ENCODE peak calls at places on chromosomes 1 and 21, in eight cellular contexts. L is HCEC 1CT; G is T follicular helper cell; T is H7; W is activated T-helper 2 cell treated with anti-CD3 and anti-CD28 coated beads, Interferon-gamma antibody, Interleukin-2, Interleukin-4, amounts not matched to agents 10 μg/mL and 5 μg/mL and 100 μg/mL, durations not matched to agents 14 hours and 24 hours and 36 hours; A is KBM-7; I is kidney tubule cell; P is colonic mucosa. M is an unnamed sample.

GRCh38 chr1:193355179-193355578 is 168.8 kb upstream of the B3GALT2 start:
- DNase-seq in W (no peak), P (peak), G (no peak), T (no peak), I (peak), L (peak), A (peak), M (no peak)

GRCh38 chr1:6625579-6626149 is 996 bp downstream of the THAP3 start:
- DNase-seq in W (no peak), G (no peak), A (peak), L (peak), I (peak), T (no peak), P (peak), M (no peak)

GRCh38 chr21:17089121-17089520 is 423.7 kb upstream of the CXADR start:
- DNase-seq in G (no peak), P (no peak), W (no peak), I (no peak), A (no peak), L (no peak), T (no peak), M (no peak)

GRCh38 chr1:58702766-58703165 is 2.9 kb upstream of the MYSM1 start:
- DNase-seq in G (no peak), P (no peak), L (no peak), T (no peak), I (peak), A (no peak), W (no peak), M (no peak)

GRCh38 chr1:168470821-168471473 is 72.8 kb downstream of the XCL2 start:
- DNase-seq in G (no peak), T (no peak), I (peak), A (peak), W (no peak), P (no peak), L (peak), M (no peak)

GRCh38 chr1:54850737-54851136 is 36.3 kb downstream of the DHCR24 start:
- DNase-seq in W (no peak), A (no peak), G (no peak), P (no peak), T (no peak), I (peak), L (peak), M (no peak)

GRCh38 chr1:230706020-230706699 is 7.8 kb downstream of the AGT start:
- DNase-seq in L (no peak), T (no peak), W (no peak), A (no peak), P (no peak), I (no peak), G (no peak), M (no peak)

GRCh38 chr1:161913482-161914140 is 110.1 kb downstream of the OLFML2B start:
- DNase-seq in L (no peak), P (no peak), I (peak), A (no peak), G (no peak), W (no peak), T (no peak), M (no peak)

GRCh38 chr1:155184835-155185782 is 11.5 kb downstream of the TRIM46 start:
- DNase-seq in A (peak), T (peak), P (peak), I (peak), W (no peak), L (no peak), G (no peak), M (no peak)

GRCh38 chr1:113947388-113948107 is 18.4 kb downstream of the HIPK1 start:
- DNase-seq in I (no peak), T (no peak), P (no peak), G (no peak), W (no peak), L (no peak), A (no peak), M (no peak)

GRCh38 chr21:25243809-25244208 is 363.5 kb downstream of the MRPL39 start:
- DNase-seq in W (no peak), I (no peak), G (no peak), T (no peak), P (no peak), A (no peak), L (no peak), M (no peak)

GRCh38 chr1:65734976-65735375 is 57.7 kb upstream of the PDE4B start:
- DNase-seq in T (no peak), G (no peak), A (no peak), P (no peak), W (no peak), L (peak), I (peak), M (no peak)

GRCh38 chr1:206907304-206907991 is 10.2 kb downstream of the IL24 start:
- DNase-seq in A (no peak), I (no peak), L (no peak), W (no peak), G (no peak), P (no peak), T (peak), M (no peak)

GRCh38 chr1:26786437-26787380 is 1.0 kb upstream of the PIGV start:
- DNase-seq in G (no peak), A (peak), I (peak), P (peak), W (no peak), L (peak), T (peak), M (peak)

GRCh38 chr1:80731241-80731894 is 1069.4 kb upstream of the ADGRL2 start:
- DNase-seq in G (no peak), L (no peak), W (no peak), I (no peak), P (no peak), A (no peak), T (no peak), M (no peak)

GRCh38 chr21:43812139-43812821 is 22.9 kb downstream of the RRP1 start:
- DNase-seq in W (no peak), T (no peak), P (no peak), A (no peak), I (peak), G (no peak), L (no peak), M (no peak)

GRCh38 chr1:92990828-92991227 is 29.6 kb upstream of the DIPK1A start:
- DNase-seq in T (no peak), P (no peak), A (peak), W (peak), I (no peak), L (no peak), G (no peak), M (no peak)

GRCh38 chr1:9388628-9389184 is 96.0 kb downstream of the SPSB1 start:
- DNase-seq in T (no peak), G (no peak), W (no peak), P (no peak), I (no peak), A (no peak), L (peak), M (no peak)

GRCh38 chr1:205449750-205450443 is 5.9 kb downstream of the BLACAT1 start:
- DNase-seq in I (peak), P (peak), L (peak), T (peak), W (no peak), G (no peak), A (no peak), M (no peak)

GRCh38 chr1:209819059-209819458 is 8.7 kb upstream of the UTP25 start:
- DNase-seq in L (no peak), P (no peak), T (no peak), G (no peak), I (no peak), A (no peak), W (no peak), M (no peak)

GRCh38 chr1:32867671-32868070 is 3.0 kb downstream of the FNDC5 start:
- DNase-seq in T (no peak), L (no peak), G (no peak), A (no peak), I (no peak), P (no peak), W (no peak), M (no peak)

GRCh38 chr1:8970870-8971337 is 25.2 kb downstream of the CA6 start:
- DNase-seq in L (no peak), I (no peak), G (peak), A (peak), T (peak), W (peak), P (no peak), M (peak)

GRCh38 chr1:39933956-39934941 is 20.7 kb upstream of the MFSD2A start:
- DNase-seq in G (no peak), A (peak), I (peak), P (peak), T (no peak), L (peak), W (no peak), M (no peak)

GRCh38 chr21:41966341-41966833 is 12.6 kb upstream of the C2CD2 start:
- DNase-seq in I (no peak), A (no peak), T (no peak), L (no peak), G (no peak), W (no peak), P (peak), M (no peak)